ENCODE peak calls at places on chromosomes 11 and 22, in four cellular contexts. C, I, S and T are unnamed samples.

GRCh38 chr11:61917357-61918109 is at the start of gene RAB3IL1:
- DNase-seq in I (peak; percentile 88), C (no peak), S (no peak), T (no peak)

GRCh38 chr11:124754309-124754708 is 2.3 kb upstream of the VSIG2 start:
- DNase-seq in S (no peak), C (no peak), I (no peak), T (no peak)

GRCh38 chr11:75567971-75568370 is 5.9 kb downstream of the SERPINH1 start:
- DNase-seq in I (peak; percentile 5), C (no peak), S (no peak), T (no peak)

GRCh38 chr22:35838849-35839646 is 121.4 kb downstream of the APOL5 start:
- DNase-seq in C (no peak), S (peak; percentile 25), I (no peak), T (no peak)

GRCh38 chr11:45894555-45895247 is 9.2 kb downstream of the MAPK8IP1 start:
- DNase-seq in I (no peak), C (no peak), S (no peak), T (no peak)

GRCh38 chr11:34192481-34193401 is 87.3 kb downstream of the NAT10 start:
- DNase-seq in C (no peak), I (no peak), S (peak; percentile 20), T (peak; percentile 34)

GRCh38 chr22:17222503-17222902 is 3.3 kb upstream of the ADA2 start:
- DNase-seq in S (no peak), C (no peak), I (peak; percentile 19), T (no peak)

GRCh38 chr22:37010174-37010573 is 9.1 kb downstream of the TST start:
- DNase-seq in I (no peak), S (no peak), C (no peak), T (no peak)

GRCh38 chr11:76756341-76756771 is 26.8 kb upstream of the TSKU start:
- DNase-seq in I (no peak), S (no peak), C (no peak), T (no peak)

GRCh38 chr22:49929553-49929979 is 11.1 kb downstream of the CRELD2 start:
- DNase-seq in S (peak; percentile 75), I (peak; percentile 96), C (no peak), T (no peak)

GRCh38 chr11:75896843-75897419 is 81.9 kb downstream of the UVRAG start:
- DNase-seq in C (no peak), I (no peak), S (peak; percentile 40), T (no peak)

GRCh38 chr11:76348348-76348747 is 32.6 kb downstream of the THAP12 start:
- DNase-seq in C (no peak), S (no peak), I (no peak), T (no peak)

GRCh38 chr22:19984201-19984753 is 32.3 kb downstream of the ARVCF start:
- DNase-seq in I (peak; percentile 76), C (no peak), S (peak; percentile 45), T (peak; percentile 37)

GRCh38 chr22:35560366-35560765 is 19.7 kb downstream of the RASD2 start:
- DNase-seq in S (no peak), C (no peak), I (no peak), T (no peak)

GRCh38 chr11:13008625-13009475 is at the start of gene RASSF10:
- DNase-seq in S (no peak), I (peak; percentile 93), C (peak; percentile 40), T (peak; percentile 47)